ENCODE peak calls at places on chromosomes 4 and X, in six cellular contexts. K, V, N, D, J and Q are unnamed samples.

GRCh38 chr4:185204238-185204910 is 574 bp upstream of the CFAP97 start:
- DNase-seq in K (peak), V (no peak), N (no peak), D (no peak), J (peak), Q (no peak)

GRCh38 chr4:48509543-48509942 is 19.5 kb downstream of the ZAR1 start:
- DNase-seq in K (no peak), V (no peak), N (no peak), D (no peak), J (no peak), Q (no peak)

GRCh38 chrX:22674947-22675346 is 324.8 kb upstream of the DDX53 start:
- DNase-seq in K (no peak), V (no peak), N (no peak), D (no peak), J (no peak), Q (no peak)

GRCh38 chr4:4480685-4481393 is 61.0 kb downstream of the STX18 start:
- DNase-seq in K (peak), V (no peak), N (no peak), D (no peak), J (peak), Q (no peak)

GRCh38 chr4:87038837-87039715 is 104.3 kb downstream of the AFF1 start:
- DNase-seq in K (peak), V (no peak), N (peak), D (peak), J (no peak), Q (peak)

GRCh38 chrX:13377537-13377936 is 57.7 kb upstream of the ATXN3L start:
- DNase-seq in K (no peak), V (no peak), N (peak), D (no peak), J (no peak), Q (peak)

GRCh38 chrX:118724775-118725174 is 2.6 kb upstream of the IL13RA1 start:
- DNase-seq in K (no peak), V (peak), N (no peak), D (no peak), J (no peak), Q (no peak)

GRCh38 chr4:6546681-6547447 is 28.1 kb upstream of the MAN2B2 start:
- DNase-seq in K (peak), V (peak), N (peak), D (peak), J (peak), Q (peak)

GRCh38 chr4:793109-793861 is 32.6 kb downstream of the CPLX1 start:
- DNase-seq in K (peak), V (no peak), N (no peak), D (no peak), J (peak), Q (no peak)

GRCh38 chrX:136147966-136148365 is 633 bp downstream of the FHL1 start:
- DNase-seq in K (no peak), V (no peak), N (no peak), D (no peak), J (no peak), Q (no peak)
- H3K27ac ChIP-seq in K (no peak), V (no peak), N (no peak), D (no peak), J (no peak), Q (no peak)

GRCh38 chr4:108622828-108623227 is 2.5 kb downstream of the RPL34 start:
- DNase-seq in K (no peak), V (no peak), N (no peak), D (no peak), J (no peak), Q (no peak)
- H3K4me3 ChIP-seq in K (no peak), V (peak), N (no peak), D (no peak), J (peak), Q (no peak)

DNA sequence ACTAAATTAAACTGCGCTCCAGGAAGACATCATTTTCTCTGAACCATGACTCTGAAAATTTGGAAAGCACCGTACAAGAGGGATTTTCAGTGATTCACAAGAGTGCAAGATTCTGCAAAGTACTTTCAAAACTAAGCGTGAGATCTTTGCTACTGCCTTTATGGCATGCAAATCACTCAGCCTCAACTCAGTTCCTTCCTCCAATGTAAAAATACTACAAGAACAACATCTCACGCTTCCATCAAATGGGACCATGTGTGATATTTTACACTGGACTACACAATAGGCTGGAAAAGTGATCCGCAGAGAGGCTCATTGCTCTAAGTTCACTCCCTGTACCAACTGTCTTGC is 682 bp upstream of the IL15 start:
- DNase-seq in K (no peak), V (no peak), N (no peak), D (no peak), J (no peak), Q (no peak)
- H3K4me2 ChIP-seq in K (peak), V (peak), N (peak), D (no peak), J (no peak), Q (peak)

GRCh38 chr4:17577660-17578481 is 873 bp downstream of the LAP3 start:
- DNase-seq in K (peak), V (no peak), N (peak), D (no peak), J (peak), Q (peak)
- H3K27ac ChIP-seq in K (peak), V (peak), N (peak), D (no peak), J (peak), Q (peak)

GRCh38 chr4:76435689-76436176 is 704 bp downstream of the SHROOM3 start:
- DNase-seq in K (peak), V (no peak), N (no peak), D (peak), J (no peak), Q (no peak)
- H3K4me3 ChIP-seq in K (no peak), V (no peak), N (no peak), D (peak), J (no peak), Q (peak)